ENCODE peak calls at places on chromosomes 1 and 21, in five cellular contexts. E, V, W, S and O are unnamed samples.
A peak's percentile ranks its signal among the peaks of the same experiment; 100 is the strongest.

GRCh38 chr1:242629396-242629795 is 104.9 kb upstream of the PLD5 start:
- DNase-seq in V (no peak), S (peak; percentile 85), W (no peak), E (no peak), O (no peak)

GRCh38 chr1:94633051-94633450 is 91.5 kb upstream of the F3 start:
- DNase-seq in S (no peak), E (no peak), V (no peak), W (no peak), O (no peak)

GRCh38 chr1:119962296-119962968 is 66.1 kb upstream of the ADAM30 start:
- DNase-seq in E (no peak), V (no peak), S (no peak), W (no peak), O (no peak)

GRCh38 chr1:115545791-115546733 is 95.7 kb upstream of the VANGL1 start:
- DNase-seq in E (no peak), V (no peak), W (no peak), S (peak; percentile 97), O (peak; percentile 25)

GRCh38 chr1:157181258-157181657 is 43.1 kb upstream of the ETV3 start:
- DNase-seq in W (no peak), S (no peak), E (no peak), V (no peak), O (no peak)

GRCh38 chr1:192263436-192263835 is 53.4 kb upstream of the RGS21 start:
- DNase-seq in S (no peak), V (no peak), E (no peak), W (no peak), O (no peak)

GRCh38 chr21:33268736-33269441 is 2.7 kb downstream of the IL10RB start:
- DNase-seq in W (no peak), E (peak; percentile 19), S (peak; percentile 96), V (no peak), O (no peak)

GRCh38 chr1:180178511-180179161 is 24.0 kb downstream of the QSOX1 start:
- DNase-seq in E (peak; percentile 44), V (peak; percentile 35), W (peak; percentile 88), S (peak; percentile 65), O (peak; percentile 79)

GRCh38 chr1:94772230-94772641 is 47.9 kb upstream of the SLC44A3 start:
- DNase-seq in W (no peak), E (no peak), S (peak; percentile 43), V (no peak), O (no peak)